ENCODE peak calls at places on chromosome 7, in five cellular contexts. F, H, Y, M and T are unnamed samples.

GRCh38 chr7:30369879-30370278 is 85.5 kb downstream of the ZNRF2 start:
- DNase-seq in F (peak), H (no peak), Y (no peak), M (no peak), T (no peak)

GRCh38 chr7:55069271-55069792 is 50.5 kb downstream of the EGFR start:
- DNase-seq in F (peak), H (no peak), Y (no peak), M (no peak), T (no peak)

GRCh38 chr7:25886387-25887240 is 265.4 kb upstream of the NFE2L3 start:
- DNase-seq in F (no peak), H (no peak), Y (no peak), M (no peak), T (no peak)

GRCh38 chr7:6106140-6106904 is 75.1 kb downstream of the ANKRD61 start:
- DNase-seq in F (peak), H (no peak), Y (no peak), M (peak), T (peak)

GRCh38 chr7:1418505-1419309 is 40.6 kb downstream of the MICALL2 start:
- DNase-seq in F (peak), H (no peak), Y (no peak), M (no peak), T (no peak)

GRCh38 chr7:47725031-47725780 is 143.3 kb upstream of the TNS3 start:
- DNase-seq in F (peak), H (peak), Y (no peak), M (no peak), T (peak)

GRCh38 chr7:142774826-142775225 is 4.1 kb downstream of the PRSS2 start:
- DNase-seq in F (no peak), H (no peak), Y (no peak), M (no peak), T (no peak)

GRCh38 chr7:67518580-67518979 is 521.9 kb downstream of the TYW1 start:
- DNase-seq in F (no peak), H (no peak), Y (no peak), M (no peak), T (no peak)

GRCh38 chr7:68246189-68246633 is 1249.6 kb downstream of the TYW1 start:
- DNase-seq in F (no peak), H (no peak), Y (no peak), M (no peak), T (no peak)

GRCh38 chr7:27183682-27184341 is 1.2 kb downstream of the HOXA11 start:
- DNase-seq in F (no peak), H (peak), Y (no peak), M (peak), T (peak)

GRCh38 chr7:134826105-134826504 is 46.7 kb downstream of the CALD1 start:
- DNase-seq in F (peak), H (no peak), Y (no peak), M (no peak), T (no peak)

GRCh38 chr7:71482284-71482683 is 350.3 kb downstream of the GALNT17 start:
- DNase-seq in F (no peak), H (no peak), Y (no peak), M (no peak), T (no peak)

GRCh38 chr7:16967174-16967868 is 85.5 kb upstream of the AGR3 start:
- DNase-seq in F (peak), H (no peak), Y (no peak), M (no peak), T (no peak)

GRCh38 chr7:69599879-69600764 is 1.8 kb downstream of the AUTS2 start:
- DNase-seq in F (no peak), H (no peak), Y (no peak), M (no peak), T (no peak)

GRCh38 chr7:81684513-81685262 is 85.2 kb downstream of the HGF start:
- DNase-seq in F (peak), H (peak), Y (no peak), M (peak), T (peak)

GRCh38 chr7:139884441-139884840 is 55.4 kb downstream of the TBXAS1 start:
- DNase-seq in F (no peak), H (no peak), Y (no peak), M (no peak), T (no peak)

GRCh38 chr7:50304158-50304910 is at the start of gene IKZF1:
- DNase-seq in F (no peak), H (peak), Y (peak), M (peak), T (peak)
- TF ChIP-seq POLR2A in F (no peak), H (no peak), Y (no peak), M (no peak), T (no peak)

DNA sequence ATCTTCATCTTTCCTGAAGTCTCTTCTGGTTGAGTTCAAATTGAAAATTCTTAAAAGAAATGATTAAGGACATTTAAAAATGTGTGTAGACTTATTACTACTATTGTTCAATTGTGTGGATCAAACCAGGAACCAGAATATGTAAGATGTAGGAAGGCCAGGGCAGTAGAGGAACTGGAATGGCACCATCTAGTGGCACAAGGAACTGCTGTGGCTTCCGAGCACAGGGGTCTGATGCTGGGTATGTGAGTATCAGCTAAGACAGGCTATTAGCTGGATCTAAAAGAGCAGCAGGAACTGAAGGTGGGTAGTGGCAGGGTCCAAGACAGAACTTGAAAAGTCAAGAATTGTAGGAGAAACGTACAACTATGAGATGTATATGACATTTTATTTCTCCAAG is 247.3 kb downstream of the SEMA3A start:
- DNase-seq in F (no peak), H (no peak), Y (no peak), M (no peak), T (no peak)
- TF ChIP-seq CTCF in F (peak), H (no peak), Y (no peak), M (no peak), T (no peak)

GRCh38 chr7:106862317-106863183 is 2.5 kb upstream of the PIK3CG start:
- DNase-seq in F (peak), H (no peak), Y (no peak), M (no peak), T (no peak)

GRCh38 chr7:106863216-106863997 is 1.7 kb upstream of the PIK3CG start:
- DNase-seq in F (no peak), H (no peak), Y (no peak), M (no peak), T (no peak)

GRCh38 chr7:106866298-106867281 is 1.5 kb downstream of the PIK3CG start:
- DNase-seq in F (no peak), H (no peak), Y (no peak), M (no peak), T (no peak)

GRCh38 chr7:106865130-106866115 is at the start of gene PIK3CG:
- DNase-seq in F (no peak), H (no peak), Y (no peak), M (no peak), T (no peak)

GRCh38 chr7:106864298-106865081 is 592 bp upstream of the PIK3CG start:
- DNase-seq in F (no peak), H (no peak), Y (no peak), M (no peak), T (no peak)
- H3K4me3 ChIP-seq in F (no peak), H (no peak), Y (no peak), M (no peak), T (no peak)

DNA sequence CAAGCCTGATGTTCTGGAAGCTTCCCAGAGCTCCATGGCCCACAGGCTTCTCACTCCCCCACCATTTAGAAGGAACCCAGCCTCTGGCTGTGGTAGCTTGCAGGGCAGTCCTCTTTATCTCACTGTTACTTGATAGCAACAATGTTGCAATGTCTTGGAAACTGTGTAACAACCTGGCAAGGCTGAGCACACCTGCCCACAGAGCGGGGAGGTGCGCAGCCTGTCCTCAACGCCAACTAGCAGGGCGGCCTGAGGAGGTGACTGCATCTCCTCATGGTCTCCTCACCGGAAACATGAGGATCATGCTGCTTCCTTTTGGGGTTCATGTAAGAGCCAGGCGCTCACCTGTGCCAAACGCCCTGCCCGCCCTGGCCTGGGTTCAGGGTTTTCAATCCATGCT is 43.7 kb upstream of the INSIG1 start:
- DNase-seq in F (no peak), H (peak), Y (peak), M (no peak), T (no peak)
- TF ChIP-seq POLR2A in F (no peak), H (no peak), Y (no peak), M (no peak), T (no peak)

GRCh38 chr7:73810991-73811360 is 19.8 kb upstream of the CLDN4 start:
- DNase-seq in F (no peak), H (peak), Y (no peak), M (peak), T (no peak)

GRCh38 chr7:73812996-73813395 is 17.8 kb upstream of the CLDN4 start:
- DNase-seq in F (peak), H (no peak), Y (no peak), M (peak), T (no peak)

GRCh38 chr7:73815436-73815835 is 15.4 kb upstream of the CLDN4 start:
- DNase-seq in F (no peak), H (no peak), Y (no peak), M (peak), T (no peak)

GRCh38 chr7:73809454-73810090 is 21.2 kb upstream of the CLDN4 start:
- DNase-seq in F (no peak), H (no peak), Y (peak), M (peak), T (peak)

DNA sequence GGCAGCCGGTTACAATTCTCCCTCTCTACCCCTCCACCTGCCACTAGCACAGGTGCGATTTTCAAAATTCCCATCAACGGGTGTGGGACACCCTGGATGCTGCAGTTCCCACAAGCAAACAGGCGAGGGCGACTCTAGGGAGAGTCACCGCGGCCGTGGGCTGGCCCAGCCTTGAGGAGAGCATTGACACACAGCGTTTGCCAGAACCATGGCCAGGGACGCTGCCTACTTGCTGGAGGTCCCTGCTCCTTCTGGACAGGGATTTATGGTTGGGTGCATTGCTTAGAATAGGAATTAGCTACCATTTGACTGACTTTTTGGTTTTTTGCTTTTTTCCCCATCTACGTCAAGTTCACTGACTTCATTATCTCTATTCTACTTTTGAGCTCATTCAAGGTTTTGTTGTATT is 19.0 kb upstream of the CLDN4 start:
- DNase-seq in F (peak), H (peak), Y (peak), M (peak), T (no peak)
- TF ChIP-seq CTCF in F (peak), H (peak), Y (peak), M (peak), T (no peak)

GRCh38 chr7:157357129-157358040 is 20.6 kb downstream of the DNAJB6 start:
- DNase-seq in F (no peak), H (no peak), Y (no peak), M (no peak), T (no peak)
- H3K4me3 ChIP-seq in F (no peak), H (no peak), Y (no peak), M (no peak), T (no peak)

DNA sequence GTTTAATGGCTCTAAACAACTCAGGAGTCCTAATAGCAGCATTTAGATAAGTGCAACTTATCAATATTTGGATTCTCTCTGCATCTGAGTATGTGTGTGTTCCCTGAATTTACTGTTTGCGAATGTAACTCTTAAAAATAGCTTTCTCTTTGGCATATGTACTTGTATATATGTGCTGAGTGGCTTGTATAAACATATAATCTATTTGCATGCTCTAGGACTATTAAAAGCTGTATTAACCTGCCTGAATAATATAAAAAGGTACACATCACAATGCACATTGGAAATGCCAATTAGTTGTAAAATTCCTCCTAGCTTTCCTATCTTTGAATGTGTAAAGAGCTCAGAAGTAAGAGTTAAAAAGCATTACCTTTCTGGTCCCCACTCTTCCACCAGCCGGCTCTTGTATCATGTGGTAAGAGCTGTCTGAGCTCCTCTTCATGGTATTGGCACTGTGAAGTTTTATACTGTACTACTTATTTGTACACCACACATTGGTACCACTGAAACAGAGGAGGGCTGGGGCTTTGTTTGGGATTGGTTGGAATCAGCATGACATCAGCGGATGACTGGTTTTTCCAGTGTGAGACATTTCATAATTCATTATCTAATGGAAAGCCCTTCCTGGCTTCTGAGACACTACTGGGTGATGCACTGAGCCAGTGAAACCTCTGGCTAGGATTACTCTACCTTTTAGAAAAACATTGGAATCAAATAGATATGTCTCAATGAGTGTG is at the start of gene INHBA:
- DNase-seq in F (peak), H (no peak), Y (no peak), M (no peak), T (no peak)
- TF ChIP-seq POLR2A in F (peak), H (no peak), Y (no peak), M (no peak), T (no peak)

GRCh38 chr7:35749548-35749947 is 51.3 kb upstream of the SEPTIN7 start:
- DNase-seq in F (peak), H (no peak), Y (no peak), M (peak), T (no peak)

GRCh38 chr7:35752727-35753126 is 48.1 kb upstream of the SEPTIN7 start:
- DNase-seq in F (no peak), H (no peak), Y (no peak), M (no peak), T (no peak)

GRCh38 chr7:35748348-35748747 is 52.5 kb upstream of the SEPTIN7 start:
- DNase-seq in F (peak), H (no peak), Y (no peak), M (no peak), T (no peak)

DNA sequence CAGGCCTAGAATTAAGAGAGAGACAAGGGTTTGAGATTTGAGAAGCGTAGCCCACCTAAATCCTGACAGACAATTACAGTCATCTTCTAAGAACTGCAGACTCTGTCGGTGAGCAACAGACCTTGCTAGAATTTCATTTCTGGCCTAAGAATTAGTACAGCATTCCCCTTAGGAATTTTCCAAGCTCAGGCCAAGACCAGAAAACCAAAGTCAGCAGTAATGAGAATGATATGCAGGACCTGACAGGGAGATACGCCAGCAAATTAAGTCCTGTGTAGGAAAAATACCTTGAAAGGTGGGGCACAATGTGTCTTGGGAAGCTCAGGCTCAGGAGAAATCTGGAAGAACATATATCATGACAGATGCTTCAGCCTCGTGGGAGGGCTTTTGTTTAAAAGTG is 52.7 kb upstream of the HERPUD2 start:
- DNase-seq in F (no peak), H (no peak), Y (no peak), M (no peak), T (no peak)
- TF ChIP-seq CTCF in F (no peak), H (no peak), Y (no peak), M (no peak), T (no peak)